ENCODE peak calls at places on chromosomes 13 and 19, in five cellular contexts. F is suprapubic skin; O is heart left ventricle; T is kidney epithelial cell; U is CD4-positive, alpha-beta memory T cell. D is an unnamed sample. For H3K27me3, the result is how much of the 10 kb centered on the place peaks cover.

GRCh38 chr13:52809310-52809769 is 39.1 kb downstream of the PCDH8 start:
- DNase-seq in U (peak), F (no peak), T (peak), O (peak), D (peak)

GRCh38 chr13:70384156-70384555 is 275.9 kb upstream of the KLHL1 start:
- DNase-seq in U (no peak), O (no peak), T (no peak), F (no peak), D (no peak)

GRCh38 chr13:25752957-25753540 is 298.8 kb downstream of the SHISA2 start:
- DNase-seq in F (no peak), U (no peak), O (peak), T (no peak), D (peak)

GRCh38 chr13:110216403-110217041 is 90.4 kb downstream of the COL4A1 start:
- DNase-seq in F (no peak), T (peak), O (peak), U (no peak), D (no peak)

GRCh38 chr13:76489299-76489698 is 396.9 kb downstream of the KCTD12 start:
- DNase-seq in U (no peak), F (no peak), T (no peak), O (no peak), D (no peak)

GRCh38 chr13:79679334-79679733 is 198.4 kb downstream of the NDFIP2 start:
- DNase-seq in T (peak), U (no peak), O (peak), F (peak), D (peak)

GRCh38 chr13:66972659-66973058 is 257.5 kb downstream of the PCDH9 start:
- DNase-seq in U (no peak), T (no peak), F (no peak), O (no peak), D (no peak)

GRCh38 chr19:16017138-16017490 is 59.2 kb upstream of the TPM4 start:
- DNase-seq in O (no peak), U (no peak), F (no peak), T (no peak), D (no peak)

GRCh38 chr13:37868691-37869505 is 674 bp downstream of the TRPC4 start:
- DNase-seq in U (no peak), T (peak), F (no peak), O (no peak), D (no peak)

GRCh38 chr19:41990615-41991014 is 3.4 kb downstream of the ATP1A3 start:
- DNase-seq in T (no peak), U (no peak), F (no peak), O (no peak), D (no peak)

GRCh38 chr19:41988947-41989346 is 5.1 kb downstream of the ATP1A3 start:
- DNase-seq in T (no peak), F (no peak), U (no peak), O (no peak), D (no peak)

GRCh38 chr19:41991025-41991424 is 3.0 kb downstream of the ATP1A3 start:
- DNase-seq in T (no peak), O (peak), U (no peak), F (no peak), D (peak)

GRCh38 chr19:41987141-41987860 is 6.7 kb downstream of the ATP1A3 start:
- DNase-seq in F (no peak), T (no peak), O (no peak), U (no peak), D (no peak)

DNA sequence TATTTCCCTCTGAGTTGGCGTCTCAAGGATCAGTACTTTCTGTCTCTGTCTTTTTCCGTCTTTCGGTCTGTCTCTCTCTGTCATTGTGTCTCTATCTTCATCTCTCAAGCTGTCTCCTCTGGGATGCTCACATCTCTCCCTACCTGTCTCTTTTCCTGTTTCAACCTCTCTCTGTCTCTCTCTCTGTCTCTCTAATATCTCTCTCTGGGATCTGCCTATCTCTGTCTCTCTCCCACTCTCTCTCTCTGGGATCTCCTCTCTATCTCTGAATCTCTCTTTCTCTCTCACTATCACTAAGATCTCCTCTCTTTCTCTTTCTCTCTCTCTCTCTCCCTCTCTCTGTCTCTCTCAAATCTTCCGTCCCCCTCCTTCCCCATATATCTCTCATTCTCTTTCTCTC is 4.0 kb downstream of the ATP1A3 start:
- DNase-seq in T (no peak), O (no peak), U (no peak), F (no peak), D (no peak)
- H3K27me3 ChIP-seq in T (under half), O (under half), U (under half), F (half or more), D (under half)

GRCh38 chr13:44662515-44662914 is 86.4 kb upstream of the TSC22D1 start:
- DNase-seq in O (no peak), F (no peak), T (no peak), U (no peak), D (no peak)

GRCh38 chr13:44664308-44664707 is 88.2 kb upstream of the TSC22D1 start:
- DNase-seq in O (no peak), T (no peak), F (no peak), U (no peak), D (no peak)

GRCh38 chr13:44660050-44660449 is 83.9 kb upstream of the TSC22D1 start:
- DNase-seq in U (no peak), F (no peak), T (no peak), O (no peak), D (no peak)

GRCh38 chr13:44661936-44662335 is 85.8 kb upstream of the TSC22D1 start:
- DNase-seq in T (no peak), U (no peak), O (no peak), F (no peak), D (no peak)
- H3K27me3 ChIP-seq in T (under half), U (under half), O (under half), F (under half), D (under half)

GRCh38 chr19:46494115-46494935 is 1.3 kb downstream of the PNMA8B start:
- DNase-seq in U (no peak), T (no peak), F (no peak), O (no peak), D (no peak)

GRCh38 chr19:46494936-46495788 is 505 bp downstream of the PNMA8B start:
- DNase-seq in O (no peak), T (no peak), U (no peak), F (no peak), D (no peak)

GRCh38 chr19:46492841-46493235 is 2.8 kb downstream of the PNMA8B start:
- DNase-seq in T (no peak), U (peak), F (no peak), O (no peak), D (no peak)

GRCh38 chr19:46491975-46492682 is 3.5 kb downstream of the PNMA8B start:
- DNase-seq in U (no peak), O (no peak), T (no peak), F (peak), D (no peak)

DNA sequence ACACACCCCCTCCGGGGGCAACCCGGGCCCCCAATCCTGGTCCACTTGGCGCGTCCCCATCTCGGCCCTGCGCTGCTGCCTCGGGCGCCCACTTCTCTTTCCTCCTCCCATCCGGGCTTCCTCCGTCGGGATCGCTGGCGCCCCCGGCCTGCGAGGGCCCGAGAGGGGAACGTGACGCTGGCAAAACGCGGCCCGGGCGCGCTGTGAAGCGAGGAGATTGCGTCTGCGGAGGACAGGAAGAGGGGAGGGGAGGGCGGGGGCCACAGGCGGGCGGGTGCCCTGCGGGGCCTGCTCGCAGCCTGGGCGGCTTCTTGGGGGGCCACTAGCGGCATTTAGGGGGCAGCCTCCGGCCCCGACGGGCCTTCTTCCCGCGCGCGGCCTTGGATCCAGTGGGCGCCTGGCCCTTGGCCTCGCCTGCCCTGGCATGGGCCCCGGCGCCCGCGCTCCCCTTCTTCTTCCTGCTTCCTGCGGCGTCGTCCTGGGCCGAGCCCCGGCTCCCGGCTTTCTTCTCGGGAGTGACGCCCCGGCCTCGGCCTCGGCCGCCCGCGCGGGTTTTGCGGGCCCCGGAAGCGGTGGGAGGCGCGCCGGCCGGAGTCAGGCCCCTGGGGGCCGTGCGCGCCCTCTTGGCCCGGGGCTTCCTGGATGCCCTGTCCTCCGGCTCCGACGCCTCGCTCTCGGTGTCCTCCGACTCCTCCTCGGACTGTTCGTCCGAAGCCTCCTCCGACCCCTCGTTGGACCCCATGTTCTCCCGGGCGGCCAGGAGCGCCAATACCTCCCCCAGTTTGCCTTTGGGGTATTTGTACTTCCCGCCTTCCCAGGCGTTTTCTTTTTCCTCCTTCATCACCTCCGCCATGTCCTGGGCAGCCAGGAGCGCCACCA is 2.2 kb downstream of the PNMA8B start:
- DNase-seq in T (no peak), O (no peak), F (peak), U (peak), D (peak)
- H3K27me3 ChIP-seq in T (under half), O (half or more), F (under half), U (under half), D (under half)

DNA sequence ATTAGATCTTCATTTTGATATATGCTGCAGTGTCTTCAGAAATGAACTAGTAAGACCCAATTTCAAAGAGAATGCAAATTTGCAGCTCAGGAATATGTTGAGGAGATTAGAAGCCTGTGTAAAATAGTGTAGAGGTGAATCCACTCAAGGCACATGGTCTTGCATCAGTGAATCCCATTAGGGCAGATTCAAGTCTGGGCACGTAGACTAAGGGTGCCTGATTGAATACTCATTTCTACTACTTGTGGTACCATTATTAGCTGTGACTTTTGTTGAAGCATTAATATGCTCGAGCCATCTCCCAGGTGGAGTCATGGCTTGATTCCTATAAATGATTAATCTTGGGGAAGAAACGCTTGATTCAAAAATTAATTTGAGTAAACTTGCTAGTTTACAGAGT is 129.4 kb downstream of the AKAP11 start:
- DNase-seq in U (no peak), T (no peak), F (no peak), O (no peak), D (no peak)
- H3K27me3 ChIP-seq in U (under half), T (under half), F (under half), O (under half), D (under half)

GRCh38 chr19:33348301-33349010 is 25.1 kb upstream of the CEBPG start:
- DNase-seq in T (no peak), F (no peak), U (no peak), O (no peak), D (no peak)
- H3K27me3 ChIP-seq in T (under half), F (under half), U (under half), O (under half), D (under half)

GRCh38 chr13:21620858-21621257 is 16.9 kb upstream of the MICU2 start:
- DNase-seq in F (no peak), U (no peak), O (no peak), T (no peak), D (no peak)
- H3K27me3 ChIP-seq in F (under half), U (under half), O (under half), T (under half), D (under half)

GRCh38 chr19:18229915-18230314 is 3.7 kb upstream of the PDE4C start:
- DNase-seq in U (no peak), T (no peak), F (no peak), O (no peak), D (no peak)
- H3K27me3 ChIP-seq in U (under half), T (half or more), F (half or more), O (half or more), D (under half)

GRCh38 chr19:10013316-10013715 is at the start of gene RDH8:
- DNase-seq in O (no peak), F (no peak), T (no peak), U (no peak), D (peak)

GRCh38 chr19:10010939-10011338 is 635 bp upstream of the COL5A3 start:
- DNase-seq in T (no peak), O (no peak), U (no peak), F (no peak), D (peak)

GRCh38 chr19:10011974-10012373 is 1.3 kb upstream of the RDH8 start:
- DNase-seq in T (no peak), O (no peak), U (no peak), F (no peak), D (no peak)

GRCh38 chr19:10010247-10010691 is at the start of gene COL5A3:
- DNase-seq in T (no peak), F (peak), U (no peak), O (peak), D (peak)

DNA sequence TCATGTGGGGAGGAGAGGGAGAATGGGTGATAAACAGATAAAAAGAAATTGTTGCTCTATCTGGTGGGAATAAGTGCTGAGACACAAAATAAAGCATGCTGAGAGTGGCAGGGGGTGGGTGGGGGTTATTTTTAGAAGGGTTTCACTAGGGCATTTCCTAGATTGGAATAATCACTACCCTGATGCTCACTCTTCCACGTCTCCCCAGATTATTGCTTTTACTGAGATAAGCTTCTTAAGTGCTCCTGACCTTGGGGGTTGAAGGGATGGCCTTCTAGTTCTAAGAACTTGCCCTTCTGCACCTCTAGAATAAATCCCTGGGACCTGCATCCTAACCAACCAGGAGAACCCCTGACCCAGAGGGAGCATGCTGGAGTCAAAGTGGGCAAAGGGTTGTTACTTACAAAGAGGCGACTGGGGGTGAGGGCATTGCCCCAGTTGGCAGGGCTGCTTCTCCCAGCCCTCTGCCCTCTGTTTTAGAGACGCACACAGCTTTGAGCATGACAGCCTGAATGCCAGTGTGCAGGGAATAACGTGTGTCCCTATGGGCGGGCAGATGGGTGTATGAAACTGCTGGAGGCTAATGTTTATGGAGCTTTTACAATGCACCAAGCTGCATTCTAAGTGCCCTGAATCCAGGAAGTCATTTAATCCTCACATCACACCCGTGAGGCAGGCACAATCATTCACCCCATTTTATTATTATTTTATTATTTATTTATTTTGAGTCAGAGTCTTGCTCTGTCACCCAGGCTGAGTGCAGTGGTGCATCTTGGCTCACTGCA is 743 bp downstream of the RDH8 start:
- DNase-seq in U (no peak), F (no peak), O (no peak), T (no peak), D (no peak)
- H3K27me3 ChIP-seq in U (under half), F (under half), O (under half), T (under half), D (under half)

GRCh38 chr19:55939206-55939605 is 7.1 kb upstream of the NLRP13 start:
- DNase-seq in U (no peak), O (no peak), T (no peak), F (no peak), D (no peak)

GRCh38 chr19:55935206-55935605 is 3.1 kb upstream of the NLRP13 start:
- DNase-seq in T (no peak), O (no peak), U (no peak), F (no peak), D (no peak)

GRCh38 chr19:55940306-55940705 is 7.3 kb upstream of the NLRP8 start:
- DNase-seq in F (no peak), O (no peak), T (no peak), U (no peak), D (no peak)
- H3K27me3 ChIP-seq in F (under half), O (under half), T (under half), U (under half), D (under half)

DNA sequence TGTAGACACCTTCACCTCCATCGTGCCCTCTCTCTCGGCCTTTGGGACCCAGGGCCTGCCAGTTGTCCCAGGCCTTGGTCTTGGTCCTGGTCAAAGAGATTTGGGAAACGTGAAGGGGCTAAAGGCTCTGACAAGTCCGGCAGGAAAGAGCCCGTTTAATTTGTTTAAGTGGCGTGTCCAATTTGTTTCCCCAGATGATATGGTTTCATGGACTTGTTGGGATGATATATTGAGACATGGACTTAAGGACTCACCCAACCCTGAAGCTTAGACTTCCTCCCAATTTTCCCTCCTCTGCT is 2.7 kb downstream of the CLEC11A start:
- DNase-seq in U (no peak), O (no peak), T (no peak), F (no peak), D (no peak)
- H3K27me3 ChIP-seq in U (under half), O (under half), T (under half), F (under half), D (under half)

D was measured in right cardiac atrium.